ENCODE peak calls at places on chromosomes 12 and 14, in six cellular contexts. K, L, T, O, N and R are unnamed samples.
A peak's percentile ranks its signal among the peaks of the same experiment; 100 is the strongest.

GRCh38 chr12:18146375-18146774 is 56.4 kb upstream of the RERGL start:
- DNase-seq in K (no peak), L (no peak), T (no peak), O (no peak), N (no peak), R (no peak)

GRCh38 chr12:6699989-6700645 is 498 bp downstream of the PIANP start:
- DNase-seq in K (no peak), L (no peak), T (no peak), O (peak; percentile 65), N (no peak), R (no peak)

GRCh38 chr14:28101992-28102391 is 664.6 kb upstream of the FOXG1 start:
- DNase-seq in K (no peak), L (no peak), T (no peak), O (no peak), N (no peak), R (no peak)

GRCh38 chr12:88958961-88959360 is 378.7 kb upstream of the KITLG start:
- DNase-seq in K (no peak), L (no peak), T (no peak), O (no peak), N (no peak), R (no peak)

GRCh38 chr12:49552014-49552413 is 13.2 kb downstream of the KCNH3 start:
- DNase-seq in K (no peak), L (no peak), T (no peak), O (no peak), N (peak; percentile 59), R (no peak)

GRCh38 chr12:9406564-9407424 is 198.6 kb upstream of the PZP start:
- DNase-seq in K (no peak), L (no peak), T (no peak), O (no peak), N (no peak), R (no peak)

GRCh38 chr12:108578264-108578663 is 15.9 kb downstream of the ISCU start:
- DNase-seq in K (no peak), L (no peak), T (no peak), O (no peak), N (no peak), R (no peak)

GRCh38 chr14:50001999-50002925 is 109.4 kb downstream of the ARF6 start:
- DNase-seq in K (no peak), L (peak; percentile 28), T (peak; percentile 49), O (no peak), N (peak; percentile 19), R (no peak)

GRCh38 chr12:91109148-91109564 is 2.1 kb downstream of the LUM start:
- DNase-seq in K (peak; percentile 68), L (peak; percentile 72), T (no peak), O (peak; percentile 72), N (peak; percentile 61), R (peak; percentile 70)

GRCh38 chr14:103078420-103078749 is 5.6 kb upstream of the LBHD2 start:
- DNase-seq in K (peak; percentile 79), L (peak; percentile 79), T (peak; percentile 67), O (peak; percentile 69), N (peak; percentile 74), R (peak; percentile 65)

GRCh38 chr12:123445388-123446344 is 9.2 kb upstream of the RILPL2 start:
- DNase-seq in K (peak; percentile 88), L (peak; percentile 50), T (no peak), O (no peak), N (no peak), R (no peak)

GRCh38 chr14:67815573-67816235 is 686 bp downstream of the ZFYVE26 start:
- DNase-seq in K (no peak), L (no peak), T (no peak), O (no peak), N (no peak), R (no peak)

GRCh38 chr12:12613334-12613733 is 1.7 kb downstream of the CREBL2 start:
- DNase-seq in K (no peak), L (no peak), T (no peak), O (no peak), N (no peak), R (no peak)

GRCh38 chr14:31411218-31411727 is 9.1 kb downstream of the HEATR5A start:
- DNase-seq in K (no peak), L (no peak), T (no peak), O (no peak), N (no peak), R (no peak)

GRCh38 chr12:124433147-124433874 is 134.1 kb downstream of the NCOR2 start:
- DNase-seq in K (peak; percentile 78), L (peak; percentile 60), T (no peak), O (no peak), N (peak; percentile 85), R (no peak)

GRCh38 chr14:100988011-100988410 is 84.5 kb upstream of the RTL1 start:
- DNase-seq in K (no peak), L (no peak), T (no peak), O (no peak), N (no peak), R (no peak)

GRCh38 chr14:69291891-69292586 is 32.1 kb downstream of the GALNT16 start:
- DNase-seq in K (no peak), L (no peak), T (no peak), O (no peak), N (no peak), R (no peak)

GRCh38 chr14:104681689-104682074 is 7.7 kb upstream of the INF2 start:
- DNase-seq in K (peak; percentile 91), L (peak; percentile 85), T (no peak), O (peak; percentile 77), N (peak; percentile 87), R (no peak)
- TF ChIP-seq CTCF in K (no peak), L (no peak), T (no peak), O (no peak), N (no peak), R (no peak)

GRCh38 chr12:105226219-105226618 is 9.8 kb downstream of the APPL2 start:
- DNase-seq in K (peak; percentile 82), L (peak; percentile 86), T (peak; percentile 5), O (no peak), N (peak; percentile 63), R (no peak)
- TF ChIP-seq CTCF in K (no peak), L (no peak), T (no peak), O (no peak), N (no peak), R (no peak)

GRCh38 chr12:57127101-57127709 is 1.1 kb upstream of the LRP1 start:
- DNase-seq in K (peak; percentile 88), L (peak; percentile 86), T (peak; percentile 13), O (peak; percentile 68), N (peak; percentile 65), R (no peak)
- TF ChIP-seq CTCF in K (peak; percentile 56), L (peak; percentile 38), T (peak; percentile 23), O (no peak), N (peak; percentile 22), R (no peak)

DNA sequence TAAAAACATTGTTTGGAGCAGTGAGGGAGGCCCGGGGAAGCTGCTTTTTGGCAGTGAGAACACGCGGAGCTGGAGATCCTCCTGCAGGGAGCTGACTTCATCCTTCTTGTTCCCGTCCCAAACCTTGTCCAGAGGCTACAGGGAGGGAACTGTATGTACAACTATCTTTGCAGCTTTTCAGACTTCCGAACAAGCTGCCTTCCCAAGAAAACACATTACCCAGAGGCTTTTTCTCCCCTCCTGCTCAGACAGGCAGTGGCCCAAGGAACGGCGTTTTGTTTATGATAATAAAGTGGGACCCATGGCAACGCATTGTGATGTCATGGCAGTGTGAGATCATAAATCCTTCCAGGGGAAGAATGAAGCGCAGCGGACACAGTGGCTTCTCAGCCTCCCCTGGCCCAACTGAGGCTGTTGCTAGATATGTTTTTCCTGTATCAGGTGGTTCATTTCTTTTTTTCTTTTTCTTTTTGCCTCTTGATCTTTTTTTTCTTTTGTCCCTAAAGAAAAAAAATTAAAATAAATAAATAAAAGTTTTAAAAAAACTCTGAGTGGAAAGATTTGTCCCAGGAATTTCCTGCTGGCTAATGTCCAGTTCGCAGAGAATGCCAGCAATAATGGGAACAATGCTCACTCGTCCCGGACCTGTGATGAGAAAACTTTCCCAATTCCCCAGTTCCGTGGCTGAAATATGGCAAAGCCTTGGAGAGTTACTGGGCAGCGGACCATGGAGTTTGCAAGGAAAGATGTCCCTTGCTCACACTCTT is 103.5 kb upstream of the MAP1LC3B2 start:
- DNase-seq in K (peak; percentile 96), L (peak; percentile 91), T (no peak), O (peak; percentile 76), N (peak; percentile 70), R (peak; percentile 73)
- TF ChIP-seq CTCF in K (no peak), L (no peak), T (no peak), O (no peak), N (no peak), R (no peak)